ENCODE peak calls at places on chromosomes 3 and 15, in six cellular contexts. One of them, this sample, is unnamed.

GRCh38 chr3:196537319-196537984 is 22.3 kb upstream of the SMCO1 start:
- DNase-seq in CD8-positive, alpha-beta T cell: peak; percentile 72
- DNase-seq in MM.1S: peak; percentile 50
- DNase-seq in upper lobe of right lung: no peak
- DNase-seq in spleen: no peak
- DNase-seq in lung: no peak
- DNase-seq in this sample: no peak

GRCh38 chr15:58762285-58762684 is 8.8 kb upstream of the MINDY2 start:
- DNase-seq in CD8-positive, alpha-beta T cell: no peak
- DNase-seq in MM.1S: no peak
- DNase-seq in upper lobe of right lung: no peak
- DNase-seq in spleen: no peak
- DNase-seq in lung: no peak
- DNase-seq in this sample: no peak

GRCh38 chr3:107772016-107772415 is 249.3 kb downstream of the BBX start:
- DNase-seq in CD8-positive, alpha-beta T cell: no peak
- DNase-seq in MM.1S: no peak
- DNase-seq in upper lobe of right lung: no peak
- DNase-seq in spleen: no peak
- DNase-seq in lung: no peak
- DNase-seq in this sample: no peak

GRCh38 chr3:184129012-184129411 is 6.1 kb upstream of the EIF2B5 start:
- DNase-seq in CD8-positive, alpha-beta T cell: no peak
- DNase-seq in MM.1S: peak; percentile 51
- DNase-seq in upper lobe of right lung: peak; percentile 70
- DNase-seq in spleen: no peak
- DNase-seq in lung: peak; percentile 52
- DNase-seq in this sample: no peak

GRCh38 chr15:72047020-72047419 is 70.9 kb downstream of the MYO9A start:
- DNase-seq in CD8-positive, alpha-beta T cell: no peak
- DNase-seq in MM.1S: no peak
- DNase-seq in upper lobe of right lung: no peak
- DNase-seq in spleen: no peak
- DNase-seq in lung: no peak
- DNase-seq in this sample: no peak

GRCh38 chr3:183247190-183247589 is 5.9 kb upstream of the B3GNT5 start:
- DNase-seq in CD8-positive, alpha-beta T cell: no peak
- DNase-seq in MM.1S: no peak
- DNase-seq in upper lobe of right lung: no peak
- DNase-seq in spleen: no peak
- DNase-seq in lung: no peak
- DNase-seq in this sample: no peak

GRCh38 chr3:142904639-142905441 is 16.0 kb upstream of the PCOLCE2 start:
- DNase-seq in CD8-positive, alpha-beta T cell: no peak
- DNase-seq in MM.1S: peak; percentile 65
- DNase-seq in upper lobe of right lung: no peak
- DNase-seq in spleen: no peak
- DNase-seq in lung: no peak
- DNase-seq in this sample: no peak

GRCh38 chr3:141726483-141726882 is 11.6 kb upstream of the RNF7 start:
- DNase-seq in CD8-positive, alpha-beta T cell: no peak
- DNase-seq in MM.1S: no peak
- DNase-seq in upper lobe of right lung: no peak
- DNase-seq in spleen: no peak
- DNase-seq in lung: no peak
- DNase-seq in this sample: no peak

GRCh38 chr15:38072507-38073277 is 138.3 kb downstream of the TMCO5A start:
- DNase-seq in CD8-positive, alpha-beta T cell: no peak
- DNase-seq in MM.1S: peak; percentile 93
- DNase-seq in upper lobe of right lung: peak; percentile 84
- DNase-seq in spleen: peak; percentile 85
- DNase-seq in lung: peak; percentile 70
- DNase-seq in this sample: peak; percentile 91

GRCh38 chr3:185726254-185726967 is 98.4 kb downstream of the IGF2BP2 start:
- DNase-seq in CD8-positive, alpha-beta T cell: no peak
- DNase-seq in MM.1S: peak; percentile 66
- DNase-seq in upper lobe of right lung: no peak
- DNase-seq in spleen: no peak
- DNase-seq in lung: no peak
- DNase-seq in this sample: no peak

DNA sequence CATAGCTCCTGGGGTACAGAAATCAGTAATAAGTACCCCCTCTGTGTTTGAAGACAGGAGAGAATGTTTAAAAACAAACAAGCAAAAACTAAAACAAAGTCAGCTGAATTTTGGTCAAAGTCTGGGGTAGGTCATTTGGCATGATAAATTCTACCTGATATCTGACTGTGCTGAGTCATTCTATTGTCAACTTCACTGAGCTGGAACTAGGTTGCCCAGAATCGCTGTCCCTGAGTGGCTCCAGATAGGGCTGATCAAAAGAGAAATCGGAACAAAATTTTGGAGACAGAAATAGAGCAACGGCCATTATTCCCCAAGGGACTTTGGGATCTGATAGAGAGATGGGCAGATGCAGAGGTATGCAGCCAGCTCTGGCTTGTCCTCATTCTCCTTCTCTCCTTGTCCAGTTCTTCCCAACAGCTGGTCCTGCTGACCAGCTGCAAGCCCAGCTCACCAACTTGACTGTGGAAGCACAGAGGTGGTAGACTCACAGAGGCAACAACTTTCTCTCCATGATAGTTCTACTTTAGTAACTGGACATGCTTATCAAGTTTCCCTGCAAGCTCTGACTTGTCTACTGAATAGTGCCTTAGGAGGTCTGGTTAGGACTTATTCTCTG is 57.3 kb upstream of the MYRIP start:
- DNase-seq in CD8-positive, alpha-beta T cell: no peak
- DNase-seq in MM.1S: no peak
- DNase-seq in upper lobe of right lung: no peak
- DNase-seq in spleen: no peak
- DNase-seq in lung: no peak
- DNase-seq in this sample: no peak
- H3K27ac ChIP-seq in CD8-positive, alpha-beta T cell: no peak overlapping the region
- H3K27ac ChIP-seq in MM.1S: no peak overlapping the region
- H3K27ac ChIP-seq in upper lobe of right lung: no peak overlapping the region
- H3K27ac ChIP-seq in spleen: no peak overlapping the region
- H3K27ac ChIP-seq in lung: no peak overlapping the region
- H3K27ac ChIP-seq in this sample: no peak overlapping the region

GRCh38 chr15:43828061-43828657 is 1.4 kb downstream of the WDR76 start:
- DNase-seq in CD8-positive, alpha-beta T cell: no peak
- DNase-seq in MM.1S: peak; percentile 42
- DNase-seq in upper lobe of right lung: no peak
- DNase-seq in spleen: no peak
- DNase-seq in lung: no peak
- DNase-seq in this sample: no peak

GRCh38 chr15:43824302-43825246 is at the start of gene MFAP1:
- DNase-seq in CD8-positive, alpha-beta T cell: peak; percentile 91
- DNase-seq in MM.1S: peak; percentile 99
- DNase-seq in upper lobe of right lung: peak; percentile 95
- DNase-seq in spleen: peak; percentile 95
- DNase-seq in lung: peak; percentile 93
- DNase-seq in this sample: peak; percentile 84

GRCh38 chr15:43821505-43821904 is 3.0 kb downstream of the MFAP1 start:
- DNase-seq in CD8-positive, alpha-beta T cell: no peak
- DNase-seq in MM.1S: no peak
- DNase-seq in upper lobe of right lung: no peak
- DNase-seq in spleen: no peak
- DNase-seq in lung: no peak
- DNase-seq in this sample: no peak

DNA sequence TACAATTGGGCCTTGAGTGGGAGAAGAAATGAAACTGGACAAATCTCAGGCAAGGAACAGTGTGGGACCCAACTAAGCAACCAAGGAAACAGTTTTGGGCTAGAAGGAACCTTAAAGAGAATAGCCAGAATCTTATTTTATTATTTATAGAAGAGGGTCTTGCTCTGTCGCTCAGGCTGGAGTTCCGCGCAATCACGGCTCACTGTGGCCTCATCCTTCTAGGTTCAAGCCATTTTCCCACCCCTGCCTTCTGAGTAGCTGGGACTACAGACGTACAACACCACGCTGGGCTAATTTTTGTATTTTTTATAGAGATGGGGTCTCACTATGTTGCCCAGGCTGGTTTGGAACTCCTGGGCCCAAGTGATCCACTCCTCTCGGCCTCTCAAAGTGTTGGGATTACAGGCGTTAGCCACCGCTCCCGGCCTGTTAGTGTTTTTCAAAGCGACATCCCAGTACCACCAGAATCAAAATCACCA is 734 bp upstream of the WDR76 start:
- DNase-seq in CD8-positive, alpha-beta T cell: no peak
- DNase-seq in MM.1S: no peak
- DNase-seq in upper lobe of right lung: no peak
- DNase-seq in spleen: no peak
- DNase-seq in lung: no peak
- DNase-seq in this sample: no peak
- H3K27ac ChIP-seq in CD8-positive, alpha-beta T cell: peak overlapping the region; percentile 60
- H3K27ac ChIP-seq in MM.1S: peak overlapping the region; percentile 54
- H3K27ac ChIP-seq in upper lobe of right lung: peak overlapping the region; percentile 67
- H3K27ac ChIP-seq in spleen: peak overlapping the region; percentile 63
- H3K27ac ChIP-seq in lung: no peak overlapping the region
- H3K27ac ChIP-seq in this sample: no peak overlapping the region

GRCh38 chr3:5324780-5325179 is 137.3 kb downstream of the EDEM1 start:
- DNase-seq in CD8-positive, alpha-beta T cell: no peak
- DNase-seq in MM.1S: no peak
- DNase-seq in upper lobe of right lung: no peak
- DNase-seq in spleen: no peak
- DNase-seq in lung: no peak
- DNase-seq in this sample: no peak
- H3K27ac ChIP-seq in CD8-positive, alpha-beta T cell: no peak overlapping the region
- H3K27ac ChIP-seq in MM.1S: no peak overlapping the region
- H3K27ac ChIP-seq in upper lobe of right lung: no peak overlapping the region
- H3K27ac ChIP-seq in spleen: no peak overlapping the region
- H3K27ac ChIP-seq in lung: no peak overlapping the region
- H3K27ac ChIP-seq in this sample: no peak overlapping the region

GRCh38 chr15:70586241-70586640 is 177.1 kb downstream of the UACA start:
- DNase-seq in CD8-positive, alpha-beta T cell: no peak
- DNase-seq in MM.1S: no peak
- DNase-seq in upper lobe of right lung: no peak
- DNase-seq in spleen: no peak
- DNase-seq in lung: no peak
- DNase-seq in this sample: no peak
- H3K27ac ChIP-seq in CD8-positive, alpha-beta T cell: no peak overlapping the region
- H3K27ac ChIP-seq in MM.1S: no peak overlapping the region
- H3K27ac ChIP-seq in upper lobe of right lung: no peak overlapping the region
- H3K27ac ChIP-seq in spleen: no peak overlapping the region
- H3K27ac ChIP-seq in lung: no peak overlapping the region
- H3K27ac ChIP-seq in this sample: no peak overlapping the region

GRCh38 chr3:38739396-38739689 is 76.7 kb downstream of the SCN10A start:
- DNase-seq in CD8-positive, alpha-beta T cell: no peak
- DNase-seq in MM.1S: no peak
- DNase-seq in upper lobe of right lung: no peak
- DNase-seq in spleen: no peak
- DNase-seq in lung: no peak
- DNase-seq in this sample: no peak
- H3K27ac ChIP-seq in CD8-positive, alpha-beta T cell: no peak overlapping the region
- H3K27ac ChIP-seq in MM.1S: no peak overlapping the region
- H3K27ac ChIP-seq in upper lobe of right lung: no peak overlapping the region
- H3K27ac ChIP-seq in spleen: no peak overlapping the region
- H3K27ac ChIP-seq in lung: no peak overlapping the region
- H3K27ac ChIP-seq in this sample: no peak overlapping the region

GRCh38 chr15:25909325-25909724 is 46.2 kb upstream of the ATP10A start:
- DNase-seq in CD8-positive, alpha-beta T cell: no peak
- DNase-seq in MM.1S: no peak
- DNase-seq in upper lobe of right lung: no peak
- DNase-seq in spleen: no peak
- DNase-seq in lung: no peak
- DNase-seq in this sample: no peak

GRCh38 chr15:25903024-25903581 is 40.0 kb upstream of the ATP10A start:
- DNase-seq in CD8-positive, alpha-beta T cell: no peak
- DNase-seq in MM.1S: no peak
- DNase-seq in upper lobe of right lung: peak; percentile 77
- DNase-seq in spleen: no peak
- DNase-seq in lung: peak; percentile 55
- DNase-seq in this sample: no peak

GRCh38 chr15:25901841-25902610 is 38.9 kb upstream of the ATP10A start:
- DNase-seq in CD8-positive, alpha-beta T cell: no peak
- DNase-seq in MM.1S: no peak
- DNase-seq in upper lobe of right lung: no peak
- DNase-seq in spleen: no peak
- DNase-seq in lung: no peak
- DNase-seq in this sample: no peak

GRCh38 chr15:25900901-25901300 is 37.8 kb upstream of the ATP10A start:
- DNase-seq in CD8-positive, alpha-beta T cell: no peak
- DNase-seq in MM.1S: no peak
- DNase-seq in upper lobe of right lung: no peak
- DNase-seq in spleen: no peak
- DNase-seq in lung: no peak
- DNase-seq in this sample: no peak

GRCh38 chr15:25905140-25905539 is 42.0 kb upstream of the ATP10A start:
- DNase-seq in CD8-positive, alpha-beta T cell: no peak
- DNase-seq in MM.1S: no peak
- DNase-seq in upper lobe of right lung: peak; percentile 72
- DNase-seq in spleen: no peak
- DNase-seq in lung: no peak
- DNase-seq in this sample: no peak
- H3K27ac ChIP-seq in CD8-positive, alpha-beta T cell: no peak overlapping the region
- H3K27ac ChIP-seq in MM.1S: no peak overlapping the region
- H3K27ac ChIP-seq in upper lobe of right lung: no peak overlapping the region
- H3K27ac ChIP-seq in spleen: no peak overlapping the region
- H3K27ac ChIP-seq in lung: no peak overlapping the region
- H3K27ac ChIP-seq in this sample: no peak overlapping the region